ENCODE peak calls at places on chromosome 16, in six cellular contexts. C is HFF-Myc; V is adipocyte; E is pancreas; O is A172; J is CD8-positive, alpha-beta memory T cell. Y is an unnamed sample.

GRCh38 chr16:57567691-57568090 is 25.2 kb downstream of the ADGRG5 start:
- DNase-seq in C (no peak), V (no peak), E (no peak), O (no peak), J (no peak), Y (no peak)

GRCh38 chr16:52114414-52114813 is 432.5 kb downstream of the TOX3 start:
- DNase-seq in C (no peak), V (no peak), E (no peak), O (peak), J (no peak), Y (peak)

GRCh38 chr16:72934661-72935403 is 113.1 kb downstream of the ZFHX3 start:
- DNase-seq in C (no peak), V (peak), E (no peak), O (no peak), J (no peak), Y (no peak)

GRCh38 chr16:74700206-74701040 is at the start of gene MLKL:
- DNase-seq in C (no peak), V (peak), E (peak), O (peak), J (peak), Y (peak)

GRCh38 chr16:73232555-73233422 is 184.9 kb upstream of the ZFHX3 start:
- DNase-seq in C (peak), V (no peak), E (no peak), O (peak), J (no peak), Y (peak)

GRCh38 chr16:70801611-70802010 is 653 bp upstream of the VAC14 start:
- DNase-seq in C (no peak), V (no peak), E (no peak), O (no peak), J (no peak), Y (no peak)

GRCh38 chr16:17396762-17397498 is 73.8 kb downstream of the XYLT1 start:
- DNase-seq in C (peak), V (peak), E (peak), O (no peak), J (peak), Y (peak)

GRCh38 chr16:59463776-59464175 is 729.7 kb upstream of the GOT2 start:
- DNase-seq in C (no peak), V (no peak), E (no peak), O (no peak), J (no peak), Y (no peak)

GRCh38 chr16:67284699-67285646 is 5.6 kb downstream of the PLEKHG4 start:
- DNase-seq in C (no peak), V (peak), E (peak), O (peak), J (no peak), Y (peak)

GRCh38 chr16:81863630-81864352 is 84.7 kb downstream of the PLCG2 start:
- DNase-seq in C (no peak), V (no peak), E (no peak), O (no peak), J (no peak), Y (no peak)

GRCh38 chr16:9772526-9772925 is 409.7 kb downstream of the GRIN2A start:
- DNase-seq in C (no peak), V (no peak), E (no peak), O (no peak), J (no peak), Y (no peak)

GRCh38 chr16:23673971-23674614 is 4.6 kb upstream of the PLK1 start:
- DNase-seq in C (no peak), V (no peak), E (no peak), O (no peak), J (no peak), Y (no peak)

Y was measured in lung microvascular endothelial cell.